ENCODE peak calls at places on chromosomes 7 and 10, in six cellular contexts. R is stomach, D is HCT116, N is sigmoid colon, M is GM12892, U is esophagus muscularis mucosa. T is an unnamed sample.

GRCh38 chr7:8149222-8149621 is 112.7 kb downstream of the ICA1 start:
- DNase-seq in R (no peak), D (no peak), N (no peak), M (no peak), U (no peak), T (no peak)

GRCh38 chr10:74223755-74224530 is 72.9 kb downstream of the ADK start:
- DNase-seq in R (no peak), D (peak; percentile 89), N (no peak), M (no peak), U (no peak), T (no peak)

GRCh38 chr10:17805921-17806577 is 3.1 kb upstream of the MRC1 start:
- DNase-seq in R (no peak), D (peak; percentile 29), N (no peak), M (no peak), U (no peak), T (no peak)

GRCh38 chr7:54874804-54875203 is 115.8 kb upstream of the SEC61G start:
- DNase-seq in R (no peak), D (no peak), N (no peak), M (no peak), U (no peak), T (no peak)

GRCh38 chr10:98369801-98370200 is 45.2 kb downstream of the PYROXD2 start:
- DNase-seq in R (no peak), D (no peak), N (no peak), M (no peak), U (no peak), T (no peak)

GRCh38 chr10:126243976-126244375 is 144.3 kb downstream of the ADAM12 start:
- DNase-seq in R (no peak), D (no peak), N (no peak), M (no peak), U (no peak), T (no peak)

GRCh38 chr10:110008518-110009339 is 945 bp downstream of the ADD3 start:
- DNase-seq in R (peak; percentile 66), D (no peak), N (no peak), M (no peak), U (no peak), T (peak; percentile 61)

GRCh38 chr10:93788413-93789208 is 30.9 kb downstream of the LGI1 start:
- DNase-seq in R (no peak), D (no peak), N (no peak), M (no peak), U (no peak), T (no peak)

GRCh38 chr7:41785265-41785664 is 82.4 kb upstream of the INHBA start:
- DNase-seq in R (no peak), D (no peak), N (no peak), M (no peak), U (no peak), T (no peak)

GRCh38 chr10:33314788-33315561 is 19.5 kb downstream of the NRP1 start:
- DNase-seq in R (no peak), D (no peak), N (no peak), M (no peak), U (no peak), T (no peak)

GRCh38 chr7:7681936-7682329 is 36.5 kb downstream of the RPA3 start:
- DNase-seq in R (no peak), D (no peak), N (no peak), M (no peak), U (no peak), T (no peak)

GRCh38 chr10:46073564-46073963 is 27.5 kb upstream of the MSMB start:
- DNase-seq in R (no peak), D (no peak), N (no peak), M (no peak), U (peak; percentile 17), T (no peak)

GRCh38 chr10:71213761-71214440 is 1.5 kb downstream of the UNC5B start:
- DNase-seq in R (no peak), D (no peak), N (no peak), M (no peak), U (no peak), T (peak; percentile 41)

GRCh38 chr10:19767876-19768275 is 48.4 kb upstream of the PLXDC2 start:
- DNase-seq in R (no peak), D (no peak), N (no peak), M (no peak), U (no peak), T (no peak)

GRCh38 chr7:143120696-143121405 is 11.0 kb upstream of the PIP start:
- DNase-seq in R (no peak), D (no peak), N (no peak), M (no peak), U (no peak), T (no peak)

GRCh38 chr10:1243486-1244182 is 187.4 kb downstream of the WDR37 start:
- DNase-seq in R (no peak), D (no peak), N (no peak), M (no peak), U (no peak), T (no peak)

GRCh38 chr10:95440756-95441546 is 120.2 kb downstream of the SORBS1 start:
- DNase-seq in R (no peak), D (no peak), N (no peak), M (no peak), U (no peak), T (no peak)

GRCh38 chr10:132372516-132373095 is 24.4 kb upstream of the PWWP2B start:
- DNase-seq in R (no peak), D (no peak), N (peak; percentile 28), M (no peak), U (no peak), T (no peak)

DNA sequence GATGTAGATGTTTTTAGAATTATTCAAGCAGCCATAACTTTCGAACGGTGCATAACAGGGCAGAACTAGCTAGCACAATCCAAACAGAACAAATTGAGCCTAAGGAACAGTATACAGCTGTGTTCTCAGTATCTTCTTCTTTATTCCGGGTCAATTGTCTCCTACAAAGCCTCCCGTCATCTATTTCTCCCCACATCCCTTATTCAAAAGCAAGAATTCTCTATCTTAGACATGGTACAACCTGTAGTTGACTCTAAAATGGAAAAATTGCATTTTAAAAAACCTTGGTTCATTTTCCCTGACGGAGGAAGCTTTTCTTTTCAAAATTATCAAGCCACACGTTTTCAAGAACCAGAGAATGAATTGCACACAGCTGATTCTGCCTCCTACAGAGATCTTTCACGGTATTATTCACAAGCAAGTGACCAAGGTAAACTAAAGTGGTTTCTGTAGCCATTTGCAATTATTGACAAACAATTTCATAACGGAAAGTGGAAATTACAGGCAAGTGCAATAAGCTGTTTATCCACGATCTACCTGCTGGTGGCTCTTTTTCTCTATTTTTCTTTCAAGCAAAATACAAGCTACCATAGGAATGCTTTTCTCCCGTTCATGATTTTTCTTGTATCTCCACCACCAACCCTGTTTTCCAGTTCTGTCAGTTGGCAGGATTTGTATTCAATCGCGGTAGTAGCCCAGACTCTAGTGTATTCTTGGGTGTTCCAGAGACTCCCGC is 2.3 kb downstream of the GRM8 start:
- DNase-seq in R (no peak), D (no peak), N (no peak), M (no peak), U (no peak), T (no peak)
- TF ChIP-seq POLR2AphosphoS5 in R (no peak), D (no peak), N (no peak), M (no peak), U (no peak), T (no peak)

GRCh38 chr10:112388548-112388947 is 14.6 kb downstream of the ACSL5 start:
- DNase-seq in R (no peak), D (no peak), N (no peak), M (no peak), U (no peak), T (no peak)

GRCh38 chr10:112379635-112380296 is 5.8 kb downstream of the ACSL5 start:
- DNase-seq in R (no peak), D (peak; percentile 99), N (no peak), M (no peak), U (no peak), T (peak; percentile 49)

GRCh38 chr10:112385143-112385695 is 11.3 kb downstream of the ACSL5 start:
- DNase-seq in R (no peak), D (no peak), N (no peak), M (no peak), U (no peak), T (no peak)

GRCh38 chr10:112382539-112383235 is 8.8 kb downstream of the ACSL5 start:
- DNase-seq in R (no peak), D (no peak), N (no peak), M (no peak), U (no peak), T (no peak)

DNA sequence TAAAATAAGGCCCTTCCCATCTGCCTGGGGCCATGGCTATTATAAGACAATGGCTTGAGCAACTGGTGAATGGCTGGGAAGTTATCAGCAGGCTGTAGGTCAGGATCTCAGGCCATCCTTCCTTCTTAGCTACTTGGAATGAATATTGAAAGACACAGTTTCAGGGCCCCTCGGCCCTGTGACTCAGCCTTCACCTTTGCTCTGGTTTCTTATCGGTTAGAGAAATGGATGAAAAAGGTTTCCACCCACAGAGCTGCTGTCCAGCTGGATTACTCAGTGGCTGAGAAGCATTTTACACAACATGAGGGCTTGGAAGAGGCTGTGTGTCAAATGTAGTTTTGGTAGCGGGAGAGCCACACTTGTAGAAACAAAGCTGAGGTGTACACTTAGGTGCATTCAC is 9.4 kb downstream of the ACSL5 start:
- DNase-seq in R (peak; percentile 70), D (peak; percentile 93), N (no peak), M (no peak), U (no peak), T (peak; percentile 72)
- TF ChIP-seq POLR2AphosphoS5 in R (peak; percentile 54), D (peak; percentile 77), N (no peak), M (no peak), U (no peak), T (no peak)

GRCh38 chr7:71424166-71424803 is 292.3 kb downstream of the GALNT17 start:
- DNase-seq in R (no peak), D (no peak), N (no peak), M (no peak), U (no peak), T (no peak)
- TF ChIP-seq POLR2AphosphoS5 in R (no peak), D (no peak), N (no peak), M (no peak), U (no peak), T (no peak)

GRCh38 chr7:16270844-16271243 is 150.5 kb downstream of the CRPPA start:
- DNase-seq in R (no peak), D (no peak), N (no peak), M (no peak), U (no peak), T (no peak)

GRCh38 chr7:16267953-16268820 is 153.2 kb downstream of the CRPPA start:
- DNase-seq in R (no peak), D (no peak), N (no peak), M (no peak), U (no peak), T (no peak)

GRCh38 chr7:16271355-16271754 is 150.0 kb downstream of the CRPPA start:
- DNase-seq in R (no peak), D (no peak), N (no peak), M (no peak), U (no peak), T (no peak)

GRCh38 chr7:16268821-16269768 is 152.2 kb downstream of the CRPPA start:
- DNase-seq in R (no peak), D (peak; percentile 72), N (no peak), M (no peak), U (no peak), T (no peak)

GRCh38 chr7:16271990-16272665 is 149.2 kb downstream of the CRPPA start:
- DNase-seq in R (no peak), D (peak; percentile 32), N (no peak), M (no peak), U (no peak), T (no peak)
- TF ChIP-seq POLR2AphosphoS5 in R (no peak), D (no peak), N (no peak), M (no peak), U (no peak), T (no peak)

GRCh38 chr7:134720091-134720935 is 59.1 kb upstream of the CALD1 start:
- DNase-seq in R (no peak), D (no peak), N (no peak), M (no peak), U (no peak), T (no peak)
- TF ChIP-seq POLR2AphosphoS5 in R (no peak), D (no peak), N (peak; percentile 19), M (no peak), U (peak; percentile 59), T (peak; percentile 68)